ENCODE peak calls at places on chromosomes 2 and 18, in four cellular contexts. D, G, L and R are unnamed samples.

GRCh38 chr2:105143467-105144127 is 97.9 kb upstream of the GPR45 start:
- DNase-seq in D (no peak), L (no peak), G (no peak), R (peak; percentile 59)

GRCh38 chr2:39568561-39569006 is 97.1 kb upstream of the TMEM178A start:
- DNase-seq in G (peak; percentile 87), L (peak; percentile 42), D (no peak), R (peak; percentile 62)

GRCh38 chr2:226080323-226080722 is 680.8 kb downstream of the NYAP2 start:
- DNase-seq in D (no peak), L (peak; percentile 84), G (peak; percentile 58), R (peak; percentile 81)

GRCh38 chr2:204355688-204356087 is 189.6 kb upstream of the PARD3B start:
- DNase-seq in G (no peak), L (no peak), D (no peak), R (no peak)

GRCh38 chr18:22286576-22286975 is 117.2 kb downstream of the GATA6 start:
- DNase-seq in D (peak; percentile 65), G (peak; percentile 72), L (no peak), R (peak; percentile 98)

GRCh38 chr18:77478619-77479018 is 229.0 kb downstream of the GALR1 start:
- DNase-seq in G (peak; percentile 57), D (peak; percentile 57), L (no peak), R (no peak)

GRCh38 chr18:48992791-48993555 is 42.2 kb upstream of the SMAD7 start:
- DNase-seq in D (no peak), L (no peak), G (no peak), R (no peak)

GRCh38 chr2:233857511-233858118 is 3.3 kb upstream of the HJURP start:
- DNase-seq in G (peak; percentile 26), D (peak; percentile 51), L (no peak), R (peak; percentile 22)

GRCh38 chr18:79817607-79817998 is 19.9 kb downstream of the KCNG2 start:
- DNase-seq in G (no peak), D (no peak), L (no peak), R (no peak)

GRCh38 chr2:172462393-172463381 is 35.3 kb downstream of the ITGA6 start:
- DNase-seq in D (no peak), L (no peak), G (no peak), R (peak; percentile 72)
- TF ChIP-seq CTCF in D (no peak), L (no peak), G (no peak), R (no peak)

DNA sequence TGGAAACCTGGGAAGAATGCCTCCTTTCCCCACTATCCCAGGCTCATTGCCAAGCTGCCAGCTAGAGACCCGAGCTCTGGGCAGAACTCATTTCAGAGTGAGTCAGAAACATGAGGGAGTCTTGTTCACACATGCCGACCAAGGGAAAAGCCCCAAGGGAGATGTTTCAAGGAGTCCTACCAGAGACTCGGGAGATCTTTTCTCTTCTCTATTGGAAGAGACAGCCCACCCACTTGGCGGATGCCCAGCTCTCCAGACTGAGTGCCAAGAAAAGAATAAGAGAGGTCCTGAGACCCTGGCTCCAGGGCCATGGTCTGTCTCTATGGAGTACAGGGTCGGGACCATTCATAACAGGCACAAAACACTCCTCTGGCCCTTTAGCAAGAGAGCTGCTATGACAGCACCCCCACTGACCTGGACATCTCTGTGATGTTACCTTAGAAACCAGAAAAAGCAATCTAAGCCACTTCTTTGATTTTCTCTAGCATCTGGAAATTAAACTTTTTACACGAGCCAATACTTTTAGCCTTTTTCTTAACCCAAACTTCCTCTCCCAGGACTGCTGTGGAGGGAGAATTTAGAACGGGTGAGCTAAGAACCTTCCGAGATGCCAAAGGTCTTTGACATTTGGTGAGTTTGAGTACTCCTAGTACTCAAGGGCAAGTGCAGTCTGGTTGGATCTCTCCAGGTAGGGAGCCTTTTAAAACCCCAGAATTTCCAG is 18.5 kb upstream of the IGFBP5 start:
- DNase-seq in G (peak; percentile 88), D (peak; percentile 19), L (peak; percentile 79), R (peak; percentile 97)
- TF ChIP-seq CTCF in G (no peak), D (no peak), L (no peak), R (no peak)

DNA sequence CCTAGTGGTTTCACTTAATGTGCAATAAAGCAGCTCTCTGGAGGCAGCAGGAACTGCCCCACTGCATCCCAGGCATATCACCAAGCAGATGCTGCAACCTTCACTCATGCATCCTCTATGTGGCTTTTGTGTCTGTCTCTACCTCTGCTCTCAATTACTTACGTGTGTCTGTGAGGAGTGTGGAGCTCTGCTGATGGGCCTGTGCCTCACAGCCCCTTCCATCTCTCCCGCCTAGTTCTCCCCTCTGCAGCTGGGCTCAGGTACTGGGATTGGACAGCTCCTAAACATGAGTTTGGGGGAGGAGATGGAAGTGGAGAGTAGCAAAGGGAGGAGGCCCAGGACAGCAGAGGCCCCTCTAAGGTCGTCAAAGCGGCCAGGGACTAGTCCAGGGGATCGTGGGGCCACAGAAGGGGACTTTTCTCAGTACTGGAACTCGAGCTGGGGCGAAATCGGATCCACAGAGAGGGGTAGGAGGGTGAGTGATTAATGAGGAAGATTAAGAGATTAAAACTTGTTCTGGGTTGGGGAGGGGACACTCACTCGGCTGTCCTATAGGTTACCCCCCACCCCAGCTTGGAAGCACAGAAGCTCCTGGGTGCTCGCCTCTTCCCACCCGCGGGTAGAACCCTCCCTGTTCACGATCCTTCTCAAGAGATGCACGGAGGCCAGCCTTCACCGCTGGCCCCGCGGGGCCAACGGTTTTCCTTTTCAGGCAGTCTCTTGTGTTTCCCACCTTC is 2.1 kb upstream of the LBX2 start:
- DNase-seq in G (no peak), D (no peak), L (no peak), R (no peak)
- TF ChIP-seq CTCF in G (no peak), D (no peak), L (no peak), R (no peak)

GRCh38 chr2:199943373-199943772 is 11.9 kb downstream of the TYW5 start:
- DNase-seq in G (no peak), D (no peak), L (no peak), R (no peak)

GRCh38 chr2:199936554-199936953 is 18.7 kb downstream of the TYW5 start:
- DNase-seq in D (no peak), G (no peak), L (no peak), R (no peak)

GRCh38 chr2:199946196-199946595 is 9.1 kb downstream of the TYW5 start:
- DNase-seq in G (no peak), D (no peak), L (no peak), R (no peak)

DNA sequence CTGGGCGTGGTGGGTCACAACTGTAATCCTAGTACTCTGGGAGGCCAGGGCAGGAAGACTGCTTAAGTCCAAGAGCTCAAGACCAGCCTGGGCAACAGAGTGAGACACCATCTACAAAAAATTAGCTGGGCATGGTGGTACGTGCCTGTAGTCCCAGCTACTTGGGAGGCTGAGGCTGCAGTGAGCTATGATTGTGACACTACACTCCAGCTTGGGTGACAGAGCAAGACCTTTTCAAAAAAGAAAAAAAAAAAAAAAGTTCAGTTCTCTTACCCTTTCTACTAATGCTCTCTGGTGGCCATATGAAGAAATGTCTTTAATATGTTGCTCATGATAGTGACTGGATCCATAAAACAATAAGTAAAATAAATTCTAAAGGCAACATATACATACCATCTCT is 14.9 kb downstream of the TYW5 start:
- DNase-seq in D (no peak), L (no peak), G (peak; percentile 34), R (peak; percentile 39)
- TF ChIP-seq CTCF in D (peak; percentile 30), L (peak; percentile 42), G (peak; percentile 9), R (peak; percentile 21)

GRCh38 chr2:44244135-44244871 is 31.0 kb upstream of the SLC3A1 start:
- DNase-seq in L (peak; percentile 30), G (peak; percentile 84), D (peak; percentile 89), R (peak; percentile 67)
- TF ChIP-seq CTCF in L (peak; percentile 66), G (peak; percentile 52), D (peak; percentile 67), R (peak; percentile 30)